ENCODE peak calls at places on chromosomes 6 and 20, in six cellular contexts. One of them, this sample, is unnamed.

GRCh38 chr6:5135783-5136376 is 50.7 kb downstream of the PPP1R3G start:
- DNase-seq in neuronal stem cell: no peak
- DNase-seq in MV-4-11: peak
- DNase-seq in bronchial epithelial cell: no peak
- DNase-seq in stimulated activated CD4-positive, alpha-beta T cell treated with anti-CD3 and anti-CD28 coated beads, TNF-alpha, amount 100 ng/mL, for 1 hour: no peak
- DNase-seq in stomach: no peak
- DNase-seq in this sample: no peak

GRCh38 chr6:49551126-49551865 is 828 bp downstream of the C6orf141 start:
- DNase-seq in neuronal stem cell: peak
- DNase-seq in MV-4-11: no peak
- DNase-seq in bronchial epithelial cell: no peak
- DNase-seq in stimulated activated CD4-positive, alpha-beta T cell treated with anti-CD3 and anti-CD28 coated beads, TNF-alpha, amount 100 ng/mL, for 1 hour: no peak
- DNase-seq in stomach: no peak
- DNase-seq in this sample: peak

GRCh38 chr6:154555075-154555677 is 44.7 kb upstream of the CNKSR3 start:
- DNase-seq in neuronal stem cell: no peak
- DNase-seq in MV-4-11: no peak
- DNase-seq in bronchial epithelial cell: peak
- DNase-seq in stimulated activated CD4-positive, alpha-beta T cell treated with anti-CD3 and anti-CD28 coated beads, TNF-alpha, amount 100 ng/mL, for 1 hour: no peak
- DNase-seq in stomach: no peak
- DNase-seq in this sample: no peak

GRCh38 chr6:80174931-80175572 is 68.6 kb downstream of the BCKDHB start:
- DNase-seq in neuronal stem cell: no peak
- DNase-seq in MV-4-11: peak
- DNase-seq in bronchial epithelial cell: no peak
- DNase-seq in stimulated activated CD4-positive, alpha-beta T cell treated with anti-CD3 and anti-CD28 coated beads, TNF-alpha, amount 100 ng/mL, for 1 hour: no peak
- DNase-seq in stomach: no peak
- DNase-seq in this sample: no peak

GRCh38 chr6:41155132-41155805 is 1.1 kb upstream of the TREML1 start:
- DNase-seq in neuronal stem cell: no peak
- DNase-seq in MV-4-11: no peak
- DNase-seq in bronchial epithelial cell: no peak
- DNase-seq in stimulated activated CD4-positive, alpha-beta T cell treated with anti-CD3 and anti-CD28 coated beads, TNF-alpha, amount 100 ng/mL, for 1 hour: no peak
- DNase-seq in stomach: no peak
- DNase-seq in this sample: no peak

GRCh38 chr6:15663057-15663638 is 320 bp upstream of the DTNBP1 start:
- DNase-seq in neuronal stem cell: no peak
- DNase-seq in MV-4-11: peak
- DNase-seq in bronchial epithelial cell: peak
- DNase-seq in stimulated activated CD4-positive, alpha-beta T cell treated with anti-CD3 and anti-CD28 coated beads, TNF-alpha, amount 100 ng/mL, for 1 hour: no peak
- DNase-seq in stomach: no peak
- DNase-seq in this sample: no peak

GRCh38 chr20:46568570-46569129 is 18.2 kb upstream of the OCSTAMP start:
- DNase-seq in neuronal stem cell: no peak
- DNase-seq in MV-4-11: no peak
- DNase-seq in bronchial epithelial cell: peak
- DNase-seq in stimulated activated CD4-positive, alpha-beta T cell treated with anti-CD3 and anti-CD28 coated beads, TNF-alpha, amount 100 ng/mL, for 1 hour: no peak
- DNase-seq in stomach: peak
- DNase-seq in this sample: peak

GRCh38 chr6:167050903-167051302 is 51.7 kb downstream of the CEP43 start:
- DNase-seq in neuronal stem cell: no peak
- DNase-seq in MV-4-11: no peak
- DNase-seq in bronchial epithelial cell: no peak
- DNase-seq in stimulated activated CD4-positive, alpha-beta T cell treated with anti-CD3 and anti-CD28 coated beads, TNF-alpha, amount 100 ng/mL, for 1 hour: no peak
- DNase-seq in stomach: no peak
- DNase-seq in this sample: no peak

GRCh38 chr6:80553071-80553740 is 446.7 kb downstream of the BCKDHB start:
- DNase-seq in neuronal stem cell: peak
- DNase-seq in MV-4-11: no peak
- DNase-seq in bronchial epithelial cell: no peak
- DNase-seq in stimulated activated CD4-positive, alpha-beta T cell treated with anti-CD3 and anti-CD28 coated beads, TNF-alpha, amount 100 ng/mL, for 1 hour: no peak
- DNase-seq in stomach: no peak
- DNase-seq in this sample: peak

GRCh38 chr6:71602385-71602949 is 283.9 kb upstream of the RIMS1 start:
- DNase-seq in neuronal stem cell: no peak
- DNase-seq in MV-4-11: no peak
- DNase-seq in bronchial epithelial cell: peak
- DNase-seq in stimulated activated CD4-positive, alpha-beta T cell treated with anti-CD3 and anti-CD28 coated beads, TNF-alpha, amount 100 ng/mL, for 1 hour: no peak
- DNase-seq in stomach: no peak
- DNase-seq in this sample: no peak

GRCh38 chr6:143078468-143079324 is 18.0 kb downstream of the AIG1 start:
- DNase-seq in neuronal stem cell: no peak
- DNase-seq in MV-4-11: peak
- DNase-seq in bronchial epithelial cell: no peak
- DNase-seq in stimulated activated CD4-positive, alpha-beta T cell treated with anti-CD3 and anti-CD28 coated beads, TNF-alpha, amount 100 ng/mL, for 1 hour: no peak
- DNase-seq in stomach: no peak
- DNase-seq in this sample: no peak

GRCh38 chr6:3911614-3912336 is 62.6 kb downstream of the FAM50B start:
- DNase-seq in neuronal stem cell: no peak
- DNase-seq in MV-4-11: no peak
- DNase-seq in bronchial epithelial cell: peak
- DNase-seq in stimulated activated CD4-positive, alpha-beta T cell treated with anti-CD3 and anti-CD28 coated beads, TNF-alpha, amount 100 ng/mL, for 1 hour: no peak
- DNase-seq in stomach: peak
- DNase-seq in this sample: no peak

GRCh38 chr20:44785768-44786167 is 24.6 kb downstream of the RIMS4 start:
- DNase-seq in neuronal stem cell: no peak
- DNase-seq in MV-4-11: no peak
- DNase-seq in bronchial epithelial cell: peak
- DNase-seq in stimulated activated CD4-positive, alpha-beta T cell treated with anti-CD3 and anti-CD28 coated beads, TNF-alpha, amount 100 ng/mL, for 1 hour: no peak
- DNase-seq in stomach: no peak
- DNase-seq in this sample: no peak